ENCODE peak calls at places on chromosome 1, in ten cellular contexts. Y is stomach; I is suprapubic skin; T is cardiac muscle cell; B is fibroblast of lung; E is spleen; N is body of pancreas; O is small intestine; H is CD8-positive, alpha-beta T cell; W is transverse colon. X is an unnamed sample.
A peak's percentile ranks its signal among the peaks of the same experiment; 100 is the strongest.

GRCh38 chr1:219882755-219883154 is 45.6 kb downstream of the SLC30A10 start:
- DNase-seq in Y (no peak), I (no peak), T (no peak), B (no peak), E (no peak), N (no peak), O (no peak), H (no peak), W (no peak), X (no peak)

GRCh38 chr1:231215676-231216385 is 25.2 kb upstream of the GNPAT start:
- DNase-seq in Y (no peak), I (no peak), T (no peak), B (no peak), E (peak; percentile 67), N (no peak), O (no peak), H (no peak), W (no peak), X (no peak)

GRCh38 chr1:59414406-59415133 is 117.7 kb downstream of the FGGY start:
- DNase-seq in Y (no peak), I (no peak), T (peak; percentile 74), B (peak; percentile 86), E (no peak), N (no peak), O (no peak), H (no peak), W (no peak), X (no peak)

GRCh38 chr1:65165269-65166002 is 17.4 kb downstream of the AK4 start:
- DNase-seq in Y (no peak), I (peak; percentile 66), T (no peak), B (no peak), E (no peak), N (no peak), O (no peak), H (no peak), W (no peak), X (no peak)

GRCh38 chr1:113488576-113489177 is 98.4 kb downstream of the MAGI3 start:
- DNase-seq in Y (no peak), I (no peak), T (no peak), B (no peak), E (no peak), N (no peak), O (no peak), H (no peak), W (no peak), X (no peak)

GRCh38 chr1:180229483-180230415 is at the start of gene LHX4:
- DNase-seq in Y (no peak), I (no peak), T (peak; percentile 38), B (peak; percentile 20), E (no peak), N (no peak), O (no peak), H (no peak), W (no peak), X (no peak)

GRCh38 chr1:61279570-61279969 is 197.2 kb downstream of the NFIA start:
- DNase-seq in Y (no peak), I (no peak), T (no peak), B (no peak), E (no peak), N (no peak), O (no peak), H (no peak), W (no peak), X (no peak)

GRCh38 chr1:229101011-229101410 is 169.9 kb upstream of the RAB4A start:
- DNase-seq in Y (no peak), I (no peak), T (no peak), B (no peak), E (no peak), N (no peak), O (no peak), H (no peak), W (no peak), X (no peak)

GRCh38 chr1:3065396-3065795 is 3.6 kb upstream of the PRDM16 start:
- DNase-seq in Y (peak; percentile 23), I (peak; percentile 58), T (no peak), B (no peak), E (peak; percentile 54), N (no peak), O (no peak), H (no peak), W (no peak), X (no peak)

GRCh38 chr1:71621785-71622184 is 541.0 kb upstream of the ZRANB2 start:
- DNase-seq in Y (no peak), I (no peak), T (no peak), B (peak; percentile 90), E (no peak), N (no peak), O (no peak), H (no peak), W (no peak), X (peak; percentile 87)

GRCh38 chr1:235494531-235494930 is 9.7 kb downstream of the B3GALNT2 start:
- DNase-seq in Y (no peak), I (no peak), T (no peak), B (no peak), E (no peak), N (no peak), O (peak; percentile 20), H (no peak), W (no peak), X (no peak)

GRCh38 chr1:84174051-84174556 is 30.0 kb downstream of the PRKACB start:
- DNase-seq in Y (no peak), I (no peak), T (peak; percentile 49), B (peak; percentile 91), E (no peak), N (no peak), O (peak; percentile 35), H (no peak), W (no peak), X (peak; percentile 88)

GRCh38 chr1:69312055-69312732 is 255.5 kb upstream of the LRRC7 start:
- DNase-seq in Y (no peak), I (no peak), T (no peak), B (no peak), E (no peak), N (no peak), O (no peak), H (no peak), W (no peak), X (no peak)

GRCh38 chr1:2523891-2524609 is 2.3 kb downstream of the PANK4 start:
- DNase-seq in Y (no peak), I (no peak), T (no peak), B (no peak), E (no peak), N (no peak), O (no peak), H (peak; percentile 85), W (peak; percentile 35), X (no peak)

DNA sequence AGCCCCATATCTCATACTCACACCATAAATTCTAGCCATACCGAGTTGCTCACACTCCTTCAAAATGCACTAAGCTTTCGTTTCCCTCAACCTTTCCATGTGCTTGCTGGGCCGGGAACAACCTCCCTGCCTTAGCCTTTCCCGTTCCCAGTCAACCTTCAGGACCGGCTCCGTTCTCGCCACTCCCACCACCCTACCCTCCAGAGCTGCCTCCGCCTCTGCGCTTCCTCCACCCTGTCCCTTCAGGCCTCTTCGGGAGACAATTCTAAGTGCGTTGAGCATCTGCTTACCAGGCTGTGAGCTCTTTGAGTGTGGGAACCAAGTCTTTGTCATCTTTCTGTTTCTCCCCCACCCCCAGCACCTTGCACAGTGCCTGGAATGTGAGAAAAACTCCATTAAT is 31.6 kb downstream of the KCNN3 start:
- DNase-seq in Y (no peak), I (no peak), T (no peak), B (no peak), E (no peak), N (no peak), O (no peak), H (no peak), W (no peak), X (no peak)
- H3K4me1 ChIP-seq in Y (no peaks in the 10 kb centered on the region), I (no peaks in the 10 kb centered on the region), T (peaks cover 14% of the 10 kb centered on the region), B (no peaks in the 10 kb centered on the region), E (peaks cover 16% of the 10 kb centered on the region), N (peaks cover 18% of the 10 kb centered on the region), O (no peaks in the 10 kb centered on the region), H (no peaks in the 10 kb centered on the region), W (no peaks in the 10 kb centered on the region), X (no peaks in the 10 kb centered on the region)

GRCh38 chr1:119141660-119142059 is 1.2 kb upstream of the WARS2 start:
- DNase-seq in Y (no peak), I (no peak), T (no peak), B (no peak), E (no peak), N (no peak), O (no peak), H (no peak), W (no peak), X (no peak)

GRCh38 chr1:119140177-119141019 is at the start of gene WARS2:
- DNase-seq in Y (peak; percentile 96), I (peak; percentile 97), T (peak; percentile 99), B (peak; percentile 98), E (peak; percentile 98), N (peak; percentile 97), O (peak; percentile 98), H (peak; percentile 94), W (peak; percentile 96), X (peak; percentile 98)

GRCh38 chr1:119139857-119140176 is 636 bp downstream of the WARS2 start:
- DNase-seq in Y (no peak), I (peak; percentile 65), T (no peak), B (no peak), E (no peak), N (no peak), O (no peak), H (no peak), W (no peak), X (no peak)

GRCh38 chr1:119139393-119139792 is 1.1 kb downstream of the WARS2 start:
- DNase-seq in Y (no peak), I (no peak), T (no peak), B (no peak), E (no peak), N (no peak), O (peak; percentile 13), H (no peak), W (no peak), X (no peak)

GRCh38 chr1:119141020-119141424 is 569 bp upstream of the WARS2 start:
- DNase-seq in Y (no peak), I (peak; percentile 72), T (peak; percentile 43), B (no peak), E (peak; percentile 85), N (peak; percentile 14), O (peak; percentile 19), H (peak; percentile 55), W (peak; percentile 31), X (peak; percentile 4)
- H3K27me3 ChIP-seq in Y (no peaks in the 10 kb centered on the region), I (no peaks in the 10 kb centered on the region), T (no peaks in the 10 kb centered on the region), B (no peaks in the 10 kb centered on the region), E (no peaks in the 10 kb centered on the region), N (no peaks in the 10 kb centered on the region), O (no peaks in the 10 kb centered on the region), H (no peaks in the 10 kb centered on the region), W (no peaks in the 10 kb centered on the region), X (no peaks in the 10 kb centered on the region)

GRCh38 chr1:21907079-21907418 is 30.1 kb downstream of the HSPG2 start:
- DNase-seq in Y (no peak), I (no peak), T (no peak), B (no peak), E (no peak), N (no peak), O (no peak), H (no peak), W (no peak), X (no peak)
- H3K4me1 ChIP-seq in Y (peaks cover 100% of the 10 kb centered on the region), I (peaks cover 100% of the 10 kb centered on the region), T (peaks cover 60% of the 10 kb centered on the region), B (peaks cover 30% of the 10 kb centered on the region), E (peaks cover 100% of the 10 kb centered on the region), N (peaks cover 40% of the 10 kb centered on the region), O (peaks cover 11% of the 10 kb centered on the region), H (peaks cover 10% of the 10 kb centered on the region), W (peaks cover 79% of the 10 kb centered on the region), X (no peaks in the 10 kb centered on the region)

DNA sequence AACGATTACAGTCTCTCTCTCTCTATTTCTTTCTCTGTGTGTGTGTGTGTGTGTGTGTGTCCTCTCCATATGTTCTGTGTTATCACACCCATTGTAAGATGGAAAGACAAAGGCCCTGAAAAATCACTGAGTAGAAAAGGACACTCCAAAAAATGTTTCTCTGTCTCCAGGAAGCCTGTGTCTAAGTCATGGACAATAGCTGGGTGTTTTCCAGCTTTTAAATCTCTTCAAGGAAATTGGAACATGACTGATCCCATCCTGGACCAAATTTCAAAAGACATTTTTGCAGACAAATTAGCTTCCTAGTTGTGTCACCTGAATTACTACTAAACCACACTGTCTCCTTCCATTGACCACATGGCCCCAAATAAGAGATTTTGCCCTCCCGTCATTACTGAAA is 31.0 kb upstream of the LMX1A start:
- DNase-seq in Y (no peak), I (no peak), T (no peak), B (no peak), E (no peak), N (no peak), O (no peak), H (no peak), W (no peak), X (no peak)
- H3K27me3 ChIP-seq in Y (no peaks in the 10 kb centered on the region), I (peaks cover 13% of the 10 kb centered on the region), T (peaks cover 70% of the 10 kb centered on the region), B (peaks cover 16% of the 10 kb centered on the region), E (no peaks in the 10 kb centered on the region), N (no peaks in the 10 kb centered on the region), O (peaks cover 2% of the 10 kb centered on the region), H (peaks cover 8% of the 10 kb centered on the region), W (peaks cover 26% of the 10 kb centered on the region), X (peaks cover 94% of the 10 kb centered on the region)